ENCODE peak calls at places on chromosomes 11 and 22, in five cellular contexts. M is GM23248, H is fibroblast of lung, Q is GM18507, K is pulmonary artery endothelial cell. W is an unnamed sample.

GRCh38 chr11:68010058-68011041 is at the start of gene ALDH3B1:
- DNase-seq in M (peak; percentile 95), H (peak; percentile 91), Q (no peak), K (no peak), W (peak; percentile 91)

GRCh38 chr11:97742717-97743116 is 1278.0 kb upstream of the CNTN5 start:
- DNase-seq in M (no peak), H (peak; percentile 73), Q (no peak), K (no peak), W (no peak)

GRCh38 chr22:41563051-41563711 is 2.4 kb downstream of the CSDC2 start:
- DNase-seq in M (peak; percentile 85), H (peak; percentile 84), Q (no peak), K (no peak), W (no peak)

GRCh38 chr11:93895106-93895862 is 44.9 kb upstream of the VSTM5 start:
- DNase-seq in M (peak; percentile 79), H (peak; percentile 75), Q (no peak), K (no peak), W (peak; percentile 89)

GRCh38 chr11:80773919-80774318 is 1333.1 kb upstream of the TENM4 start:
- DNase-seq in M (no peak), H (no peak), Q (no peak), K (no peak), W (no peak)

GRCh38 chr22:50640857-50641647 is 13.1 kb upstream of the ARSA start:
- DNase-seq in M (no peak), H (no peak), Q (no peak), K (no peak), W (no peak)

GRCh38 chr11:1988667-1989317 is 8.8 kb downstream of the H19 start:
- DNase-seq in M (no peak), H (no peak), Q (no peak), K (no peak), W (no peak)

GRCh38 chr11:33704240-33705002 is 3.8 kb upstream of the C11orf91 start:
- DNase-seq in M (peak; percentile 15), H (no peak), Q (no peak), K (no peak), W (peak; percentile 34)

GRCh38 chr22:50613291-50613981 is 12.8 kb downstream of the MAPK8IP2 start:
- DNase-seq in M (no peak), H (peak; percentile 30), Q (no peak), K (no peak), W (no peak)

GRCh38 chr11:109026891-109027489 is 362.1 kb downstream of the DDX10 start:
- DNase-seq in M (peak; percentile 29), H (peak; percentile 56), Q (no peak), K (no peak), W (no peak)

GRCh38 chr22:45456811-45457210 is 43.3 kb downstream of the RIBC2 start:
- DNase-seq in M (no peak), H (no peak), Q (no peak), K (no peak), W (no peak)

GRCh38 chr11:2581931-2582435 is 117.8 kb downstream of the KCNQ1OT1 start:
- DNase-seq in M (no peak), H (no peak), Q (no peak), K (no peak), W (no peak)

GRCh38 chr11:2848497-2848896 is 37.1 kb downstream of the CDKN1C start:
- DNase-seq in M (no peak), H (no peak), Q (no peak), K (no peak), W (no peak)

GRCh38 chr22:46012881-46013281 is 35.9 kb upstream of the WNT7B start:
- DNase-seq in M (no peak), H (no peak), Q (no peak), K (no peak), W (no peak)

GRCh38 chr11:131430466-131431176 is 60.2 kb downstream of the NTM start:
- DNase-seq in M (no peak), H (peak; percentile 18), Q (no peak), K (no peak), W (no peak)

GRCh38 chr11:3055881-3056280 is 1.3 kb downstream of the CARS1 start:
- DNase-seq in M (no peak), H (no peak), Q (no peak), K (no peak), W (no peak)

GRCh38 chr11:46363455-46363920 is 16.2 kb downstream of the DGKZ start:
- DNase-seq in M (peak; percentile 72), H (no peak), Q (no peak), K (peak; percentile 30), W (peak; percentile 82)

GRCh38 chr11:2198621-2199365 is 27.2 kb upstream of the TH start:
- DNase-seq in M (no peak), H (no peak), Q (no peak), K (no peak), W (no peak)

W was measured in SW 1271.